ENCODE peak calls at places on chromosomes 11 and 22, in five cellular contexts. One of them, this sample, is unnamed.

GRCh38 chr11:81772161-81772560 is 961.5 kb downstream of the FAM181B start:
- DNase-seq in HepG2: no peak
- DNase-seq in K562: no peak
- DNase-seq in GM12878: no peak
- DNase-seq in A549: no peak
- DNase-seq in this sample: no peak

GRCh38 chr11:113974741-113975470 is at the start of gene HTR3A:
- DNase-seq in A549: no peak
- DNase-seq in K562: peak
- DNase-seq in GM12878: no peak
- DNase-seq in HepG2: peak
- DNase-seq in this sample: peak

GRCh38 chr11:86987687-86988086 is 32.5 kb upstream of the FZD4 start:
- DNase-seq in A549: no peak
- DNase-seq in HepG2: no peak
- DNase-seq in GM12878: no peak
- DNase-seq in K562: no peak
- DNase-seq in this sample: no peak

GRCh38 chr22:17896552-17896951 is 122.3 kb upstream of the BID start:
- DNase-seq in K562: peak
- DNase-seq in A549: peak
- DNase-seq in HepG2: no peak
- DNase-seq in GM12878: no peak
- DNase-seq in this sample: no peak

GRCh38 chr22:39622881-39623367 is 52.4 kb downstream of the CACNA1I start:
- DNase-seq in K562: peak
- DNase-seq in A549: peak
- DNase-seq in HepG2: peak
- DNase-seq in GM12878: no peak
- DNase-seq in this sample: peak

GRCh38 chr11:10197091-10197490 is 96.9 kb downstream of the SBF2 start:
- DNase-seq in K562: no peak
- DNase-seq in GM12878: no peak
- DNase-seq in A549: no peak
- DNase-seq in HepG2: no peak
- DNase-seq in this sample: no peak

GRCh38 chr11:61587541-61587941 is 6.7 kb upstream of the SYT7 start:
- DNase-seq in A549: no peak
- DNase-seq in GM12878: no peak
- DNase-seq in K562: peak
- DNase-seq in HepG2: no peak
- DNase-seq in this sample: no peak

GRCh38 chr11:91248199-91248807 is 976.3 kb upstream of the FAT3 start:
- DNase-seq in HepG2: peak
- DNase-seq in GM12878: no peak
- DNase-seq in A549: peak
- DNase-seq in K562: no peak
- DNase-seq in this sample: peak

GRCh38 chr22:44582016-44582415 is 84.0 kb upstream of the RTL6 start:
- DNase-seq in K562: no peak
- DNase-seq in GM12878: no peak
- DNase-seq in A549: no peak
- DNase-seq in HepG2: no peak
- DNase-seq in this sample: no peak

GRCh38 chr11:16917941-16918340 is 96.3 kb downstream of the PLEKHA7 start:
- DNase-seq in GM12878: no peak
- DNase-seq in HepG2: no peak
- DNase-seq in A549: no peak
- DNase-seq in K562: no peak
- DNase-seq in this sample: no peak

GRCh38 chr22:48798281-48799226 is 1029.1 kb downstream of the BRD1 start:
- DNase-seq in GM12878: no peak
- DNase-seq in A549: no peak
- DNase-seq in HepG2: no peak
- DNase-seq in K562: no peak
- DNase-seq in this sample: no peak

GRCh38 chr22:41620646-41621098 is at the start of gene DESI1:
- DNase-seq in A549: peak
- DNase-seq in K562: no peak
- DNase-seq in HepG2: peak
- DNase-seq in GM12878: no peak
- DNase-seq in this sample: no peak

GRCh38 chr22:20610243-20610686 is 102.9 kb downstream of the MED15 start:
- DNase-seq in HepG2: no peak
- DNase-seq in GM12878: no peak
- DNase-seq in A549: no peak
- DNase-seq in K562: no peak
- DNase-seq in this sample: no peak

GRCh38 chr22:20316844-20317401 is 2.9 kb downstream of the DGCR6L start:
- DNase-seq in GM12878: no peak
- DNase-seq in K562: no peak
- DNase-seq in A549: no peak
- DNase-seq in HepG2: no peak
- DNase-seq in this sample: no peak

GRCh38 chr11:8373519-8374432 is 110.1 kb upstream of the LMO1 start:
- DNase-seq in A549: no peak
- DNase-seq in HepG2: no peak
- DNase-seq in K562: no peak
- DNase-seq in GM12878: no peak
- DNase-seq in this sample: no peak
- TF ChIP-seq MYC in A549: no peak
- TF ChIP-seq MYC in HepG2: no peak
- TF ChIP-seq MYC in K562: no peak
- TF ChIP-seq MYC in GM12878: no peak
- TF ChIP-seq MYC in this sample: no peak

GRCh38 chr11:2886191-2886894 is 768 bp upstream of the CDKN1C start:
- DNase-seq in GM12878: no peak
- DNase-seq in K562: no peak
- DNase-seq in A549: no peak
- DNase-seq in HepG2: no peak
- DNase-seq in this sample: peak

GRCh38 chr11:2884424-2884815 is 1.2 kb downstream of the CDKN1C start:
- DNase-seq in K562: peak
- DNase-seq in A549: no peak
- DNase-seq in GM12878: no peak
- DNase-seq in HepG2: no peak
- DNase-seq in this sample: peak

GRCh38 chr11:2886936-2887335 is 1.4 kb upstream of the CDKN1C start:
- DNase-seq in GM12878: no peak
- DNase-seq in K562: no peak
- DNase-seq in HepG2: no peak
- DNase-seq in A549: no peak
- DNase-seq in this sample: no peak

GRCh38 chr11:2885017-2885675 is 429 bp downstream of the CDKN1C start:
- DNase-seq in K562: peak
- DNase-seq in A549: peak
- DNase-seq in GM12878: no peak
- DNase-seq in HepG2: no peak
- DNase-seq in this sample: peak

GRCh38 chr11:2885676-2886081 is at the start of gene CDKN1C:
- DNase-seq in K562: peak
- DNase-seq in GM12878: no peak
- DNase-seq in A549: peak
- DNase-seq in HepG2: no peak
- DNase-seq in this sample: peak
- TF ChIP-seq POLR2A in K562: peak
- TF ChIP-seq POLR2A in GM12878: peak
- TF ChIP-seq POLR2A in A549: peak
- TF ChIP-seq POLR2A in HepG2: no peak
- TF ChIP-seq POLR2A in this sample: no peak

DNA sequence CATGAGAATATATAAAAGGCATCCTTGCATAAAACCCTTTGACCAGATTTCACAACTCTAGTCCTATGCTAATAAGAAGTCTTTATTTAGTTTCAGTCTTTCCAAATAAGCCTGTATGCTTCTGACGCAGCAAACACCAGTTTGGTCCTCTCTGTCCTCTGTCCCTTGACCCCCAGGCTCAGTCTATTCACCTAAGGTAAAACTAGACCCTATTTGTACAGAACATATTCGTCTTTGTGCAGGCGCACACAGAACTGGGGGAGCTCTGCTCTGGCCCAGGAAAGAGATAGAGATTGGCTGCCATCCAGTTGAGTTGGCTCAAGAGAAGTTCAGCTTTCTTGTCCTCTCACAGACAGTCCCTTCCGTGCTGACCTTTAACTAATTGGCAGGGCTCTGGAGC is 21.0 kb upstream of the PSMA1 start:
- DNase-seq in GM12878: no peak
- DNase-seq in A549: no peak
- DNase-seq in K562: no peak
- DNase-seq in HepG2: peak
- DNase-seq in this sample: no peak
- H3K27ac ChIP-seq in GM12878: no peak
- H3K27ac ChIP-seq in A549: peak
- H3K27ac ChIP-seq in K562: peak
- H3K27ac ChIP-seq in HepG2: peak
- H3K27ac ChIP-seq in this sample: no peak

GRCh38 chr22:50343541-50343935 is 411 bp downstream of the PPP6R2 start:
- DNase-seq in HepG2: no peak
- DNase-seq in GM12878: no peak
- DNase-seq in K562: no peak
- DNase-seq in A549: no peak
- DNase-seq in this sample: no peak

GRCh38 chr22:50346415-50346945 is 3.4 kb downstream of the PPP6R2 start:
- DNase-seq in GM12878: no peak
- DNase-seq in K562: peak
- DNase-seq in HepG2: no peak
- DNase-seq in A549: no peak
- DNase-seq in this sample: no peak

GRCh38 chr22:50341977-50342650 is 1.0 kb upstream of the PPP6R2 start:
- DNase-seq in GM12878: no peak
- DNase-seq in HepG2: peak
- DNase-seq in K562: peak
- DNase-seq in A549: peak
- DNase-seq in this sample: peak

GRCh38 chr22:50340157-50340879 is 2.8 kb upstream of the PPP6R2 start:
- DNase-seq in K562: peak
- DNase-seq in A549: peak
- DNase-seq in GM12878: no peak
- DNase-seq in HepG2: peak
- DNase-seq in this sample: no peak

DNA sequence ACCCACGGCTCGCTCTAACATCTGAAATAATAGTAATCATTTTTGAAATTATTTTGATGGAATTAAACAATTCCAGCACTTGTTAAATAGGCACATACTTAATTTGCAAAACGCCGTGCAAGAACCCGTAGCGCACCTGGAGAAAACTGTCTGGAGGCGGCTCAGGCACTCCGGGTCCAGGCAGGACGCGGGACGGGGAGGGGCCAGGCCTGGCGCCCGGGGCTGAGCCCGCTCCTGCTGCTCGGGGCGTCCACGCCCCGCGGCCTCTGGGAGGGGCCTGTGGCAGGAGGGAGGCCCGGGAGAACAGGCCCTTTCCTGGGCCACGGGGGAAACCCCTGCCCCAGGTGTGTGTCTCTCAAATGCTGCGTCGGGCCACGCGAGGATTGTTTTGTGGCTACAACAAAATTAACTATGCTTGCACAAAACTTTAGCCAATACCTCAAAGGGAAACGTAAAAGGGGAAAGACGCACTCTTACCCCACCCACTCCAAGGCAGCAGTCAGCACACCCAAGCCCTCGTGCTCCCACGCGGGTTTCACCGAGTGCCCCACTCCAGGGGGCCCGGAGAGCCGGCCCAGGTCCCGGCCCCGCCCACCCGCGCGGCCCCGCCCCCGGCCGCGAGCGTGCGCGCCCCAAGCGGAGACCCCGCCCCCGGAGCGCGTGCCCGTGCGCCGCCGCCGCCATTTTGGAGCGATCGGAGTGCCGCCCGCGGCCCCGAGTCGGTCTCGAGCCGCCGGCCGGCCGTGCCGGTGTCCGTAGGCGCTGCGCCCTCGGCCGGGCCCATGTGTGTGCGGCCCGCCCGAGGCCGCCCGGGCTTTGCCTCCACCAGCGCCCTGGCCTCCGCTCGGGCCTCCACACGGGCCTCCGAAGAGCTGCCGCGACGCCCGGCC is at the start of gene PPP6R2:
- DNase-seq in GM12878: no peak
- DNase-seq in HepG2: peak
- DNase-seq in A549: peak
- DNase-seq in K562: peak
- DNase-seq in this sample: peak
- TF ChIP-seq MYC in GM12878: no peak
- TF ChIP-seq MYC in HepG2: peak
- TF ChIP-seq MYC in A549: no peak
- TF ChIP-seq MYC in K562: peak
- TF ChIP-seq MYC in this sample: no peak

GRCh38 chr11:112082729-112083128 is 3.8 kb downstream of the TIMM8B start:
- DNase-seq in K562: no peak
- DNase-seq in GM12878: no peak
- DNase-seq in HepG2: no peak
- DNase-seq in A549: no peak
- DNase-seq in this sample: no peak
- TF ChIP-seq POLR2A in K562: no peak
- TF ChIP-seq POLR2A in GM12878: no peak
- TF ChIP-seq POLR2A in HepG2: no peak
- TF ChIP-seq POLR2A in A549: no peak
- TF ChIP-seq POLR2A in this sample: peak

DNA sequence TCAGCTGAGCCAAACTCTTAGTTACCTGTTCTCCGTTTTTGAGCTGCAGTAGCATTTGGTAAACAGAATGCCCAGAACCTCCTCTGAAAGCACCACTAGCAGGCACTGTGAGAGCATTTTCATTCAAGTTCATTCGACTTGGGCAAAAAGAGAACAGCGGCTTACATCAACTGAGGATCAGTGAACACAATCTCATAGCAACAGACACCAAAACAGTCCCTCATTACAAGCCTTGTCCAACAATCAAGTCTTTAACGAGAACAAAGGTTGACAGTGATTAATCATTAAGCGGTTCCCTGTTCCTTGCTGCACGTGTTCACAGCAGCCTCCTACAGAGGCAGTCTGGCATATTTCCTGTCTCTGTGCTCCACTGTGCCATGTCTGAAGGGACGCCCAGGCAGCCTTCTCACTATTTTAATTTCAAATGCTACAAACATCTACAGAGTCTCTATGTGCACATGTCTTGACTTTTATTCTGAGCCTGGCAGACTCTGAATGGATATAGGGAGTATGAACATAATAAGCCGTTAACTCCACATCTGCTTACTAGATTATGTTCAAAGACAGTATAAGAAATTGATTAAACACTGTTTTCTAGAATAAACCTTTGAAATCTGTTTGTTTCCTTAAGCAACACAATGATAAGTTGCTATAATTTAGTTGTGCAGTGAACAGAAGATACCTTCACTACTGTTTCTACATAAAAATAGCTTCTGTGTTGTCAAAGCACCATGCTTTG is 88.3 kb upstream of the MTMR2 start:
- DNase-seq in K562: peak
- DNase-seq in A549: peak
- DNase-seq in HepG2: peak
- DNase-seq in GM12878: peak
- DNase-seq in this sample: peak
- H3K27ac ChIP-seq in K562: no peak
- H3K27ac ChIP-seq in A549: peak
- H3K27ac ChIP-seq in HepG2: peak
- H3K27ac ChIP-seq in GM12878: peak
- H3K27ac ChIP-seq in this sample: no peak

This sample was measured in endothelial cell of umbilical vein.